ENCODE peak calls at places on chromosomes 16 and 17, in nine cellular contexts. One of them, this sample, is unnamed. For H3K36me3, the result is how much of the 10 kb centered on the place peaks cover.

GRCh38 chr17:41490022-41490421 is 312 bp upstream of the KRT36 start:
- DNase-seq in kidney: no peak
- DNase-seq in uterus: no peak
- DNase-seq in OCI-LY7: no peak
- DNase-seq in mucosa of descending colon: no peak
- DNase-seq in GM23248: no peak
- DNase-seq in IMR-90: no peak
- DNase-seq in CD8-positive, alpha-beta memory T cell: no peak
- DNase-seq in cardiac muscle cell: no peak
- DNase-seq in this sample: no peak

GRCh38 chr16:49617016-49617569 is 238.8 kb downstream of the ZNF423 start:
- DNase-seq in kidney: no peak
- DNase-seq in uterus: peak
- DNase-seq in OCI-LY7: no peak
- DNase-seq in mucosa of descending colon: no peak
- DNase-seq in GM23248: no peak
- DNase-seq in IMR-90: no peak
- DNase-seq in CD8-positive, alpha-beta memory T cell: no peak
- DNase-seq in cardiac muscle cell: no peak
- DNase-seq in this sample: no peak

GRCh38 chr17:74780443-74781238 is 4.5 kb upstream of the NAT9 start:
- DNase-seq in kidney: no peak
- DNase-seq in uterus: no peak
- DNase-seq in OCI-LY7: peak
- DNase-seq in mucosa of descending colon: no peak
- DNase-seq in GM23248: no peak
- DNase-seq in IMR-90: no peak
- DNase-seq in CD8-positive, alpha-beta memory T cell: peak
- DNase-seq in cardiac muscle cell: no peak
- DNase-seq in this sample: no peak

GRCh38 chr16:73064227-73064995 is 16.5 kb upstream of the ZFHX3 start:
- DNase-seq in kidney: peak
- DNase-seq in uterus: no peak
- DNase-seq in OCI-LY7: no peak
- DNase-seq in mucosa of descending colon: peak
- DNase-seq in GM23248: peak
- DNase-seq in IMR-90: peak
- DNase-seq in CD8-positive, alpha-beta memory T cell: no peak
- DNase-seq in cardiac muscle cell: peak
- DNase-seq in this sample: no peak

GRCh38 chr16:72753883-72754282 is 294.0 kb downstream of the ZFHX3 start:
- DNase-seq in kidney: no peak
- DNase-seq in uterus: no peak
- DNase-seq in OCI-LY7: no peak
- DNase-seq in mucosa of descending colon: no peak
- DNase-seq in GM23248: no peak
- DNase-seq in IMR-90: no peak
- DNase-seq in CD8-positive, alpha-beta memory T cell: no peak
- DNase-seq in cardiac muscle cell: peak
- DNase-seq in this sample: no peak

GRCh38 chr17:43006639-43007551 is at the start of gene IFI35:
- DNase-seq in kidney: peak
- DNase-seq in uterus: peak
- DNase-seq in OCI-LY7: peak
- DNase-seq in mucosa of descending colon: peak
- DNase-seq in GM23248: peak
- DNase-seq in IMR-90: peak
- DNase-seq in CD8-positive, alpha-beta memory T cell: peak
- DNase-seq in cardiac muscle cell: peak
- DNase-seq in this sample: peak

GRCh38 chr17:17098426-17099035 is 56.3 kb downstream of the MPRIP start:
- DNase-seq in kidney: no peak
- DNase-seq in uterus: peak
- DNase-seq in OCI-LY7: no peak
- DNase-seq in mucosa of descending colon: no peak
- DNase-seq in GM23248: peak
- DNase-seq in IMR-90: peak
- DNase-seq in CD8-positive, alpha-beta memory T cell: no peak
- DNase-seq in cardiac muscle cell: peak
- DNase-seq in this sample: no peak

GRCh38 chr17:59842901-59843652 is 49.7 kb downstream of the TUBD1 start:
- DNase-seq in kidney: peak
- DNase-seq in uterus: no peak
- DNase-seq in OCI-LY7: no peak
- DNase-seq in mucosa of descending colon: peak
- DNase-seq in GM23248: peak
- DNase-seq in IMR-90: peak
- DNase-seq in CD8-positive, alpha-beta memory T cell: peak
- DNase-seq in cardiac muscle cell: peak
- DNase-seq in this sample: peak

GRCh38 chr16:66278111-66278531 is 88.4 kb upstream of the CDH5 start:
- DNase-seq in kidney: no peak
- DNase-seq in uterus: no peak
- DNase-seq in OCI-LY7: no peak
- DNase-seq in mucosa of descending colon: no peak
- DNase-seq in GM23248: no peak
- DNase-seq in IMR-90: no peak
- DNase-seq in CD8-positive, alpha-beta memory T cell: no peak
- DNase-seq in cardiac muscle cell: no peak
- DNase-seq in this sample: no peak

GRCh38 chr16:30084816-30085159 is 6.9 kb downstream of the TBX6 start:
- DNase-seq in kidney: peak
- DNase-seq in uterus: peak
- DNase-seq in OCI-LY7: no peak
- DNase-seq in mucosa of descending colon: no peak
- DNase-seq in GM23248: no peak
- DNase-seq in IMR-90: no peak
- DNase-seq in CD8-positive, alpha-beta memory T cell: no peak
- DNase-seq in cardiac muscle cell: no peak
- DNase-seq in this sample: no peak
- H3K36me3 ChIP-seq in kidney: under half
- H3K36me3 ChIP-seq in uterus: under half
- H3K36me3 ChIP-seq in OCI-LY7: half or more
- H3K36me3 ChIP-seq in mucosa of descending colon: under half
- H3K36me3 ChIP-seq in GM23248: under half
- H3K36me3 ChIP-seq in IMR-90: half or more
- H3K36me3 ChIP-seq in CD8-positive, alpha-beta memory T cell: under half
- H3K36me3 ChIP-seq in cardiac muscle cell: under half
- H3K36me3 ChIP-seq in this sample: under half

GRCh38 chr17:78526231-78527025 is 50.8 kb downstream of the DNAH17 start:
- DNase-seq in kidney: peak
- DNase-seq in uterus: no peak
- DNase-seq in OCI-LY7: no peak
- DNase-seq in mucosa of descending colon: peak
- DNase-seq in GM23248: no peak
- DNase-seq in IMR-90: no peak
- DNase-seq in CD8-positive, alpha-beta memory T cell: no peak
- DNase-seq in cardiac muscle cell: no peak
- DNase-seq in this sample: no peak

GRCh38 chr17:78523939-78524655 is 53.1 kb downstream of the DNAH17 start:
- DNase-seq in kidney: peak
- DNase-seq in uterus: no peak
- DNase-seq in OCI-LY7: no peak
- DNase-seq in mucosa of descending colon: no peak
- DNase-seq in GM23248: no peak
- DNase-seq in IMR-90: no peak
- DNase-seq in CD8-positive, alpha-beta memory T cell: no peak
- DNase-seq in cardiac muscle cell: no peak
- DNase-seq in this sample: no peak

GRCh38 chr17:78524870-78525510 is 52.2 kb downstream of the DNAH17 start:
- DNase-seq in kidney: peak
- DNase-seq in uterus: no peak
- DNase-seq in OCI-LY7: no peak
- DNase-seq in mucosa of descending colon: no peak
- DNase-seq in GM23248: no peak
- DNase-seq in IMR-90: no peak
- DNase-seq in CD8-positive, alpha-beta memory T cell: no peak
- DNase-seq in cardiac muscle cell: no peak
- DNase-seq in this sample: no peak

GRCh38 chr17:78527345-78527744 is 49.9 kb downstream of the DNAH17 start:
- DNase-seq in kidney: no peak
- DNase-seq in uterus: no peak
- DNase-seq in OCI-LY7: no peak
- DNase-seq in mucosa of descending colon: no peak
- DNase-seq in GM23248: no peak
- DNase-seq in IMR-90: no peak
- DNase-seq in CD8-positive, alpha-beta memory T cell: no peak
- DNase-seq in cardiac muscle cell: no peak
- DNase-seq in this sample: no peak

GRCh38 chr17:78525511-78526160 is 51.6 kb downstream of the DNAH17 start:
- DNase-seq in kidney: peak
- DNase-seq in uterus: no peak
- DNase-seq in OCI-LY7: no peak
- DNase-seq in mucosa of descending colon: no peak
- DNase-seq in GM23248: no peak
- DNase-seq in IMR-90: no peak
- DNase-seq in CD8-positive, alpha-beta memory T cell: no peak
- DNase-seq in cardiac muscle cell: no peak
- DNase-seq in this sample: no peak
- H3K36me3 ChIP-seq in kidney: under half
- H3K36me3 ChIP-seq in uterus: under half
- H3K36me3 ChIP-seq in OCI-LY7: under half
- H3K36me3 ChIP-seq in mucosa of descending colon: under half
- H3K36me3 ChIP-seq in GM23248: under half
- H3K36me3 ChIP-seq in IMR-90: under half
- H3K36me3 ChIP-seq in CD8-positive, alpha-beta memory T cell: under half
- H3K36me3 ChIP-seq in cardiac muscle cell: under half
- H3K36me3 ChIP-seq in this sample: under half

GRCh38 chr16:2085669-2086068 is 37.9 kb downstream of the TSC2 start:
- DNase-seq in kidney: no peak
- DNase-seq in uterus: no peak
- DNase-seq in OCI-LY7: no peak
- DNase-seq in mucosa of descending colon: no peak
- DNase-seq in GM23248: peak
- DNase-seq in IMR-90: no peak
- DNase-seq in CD8-positive, alpha-beta memory T cell: no peak
- DNase-seq in cardiac muscle cell: no peak
- DNase-seq in this sample: no peak

GRCh38 chr16:2087426-2088191 is 39.8 kb downstream of the TSC2 start:
- DNase-seq in kidney: no peak
- DNase-seq in uterus: no peak
- DNase-seq in OCI-LY7: no peak
- DNase-seq in mucosa of descending colon: peak
- DNase-seq in GM23248: no peak
- DNase-seq in IMR-90: no peak
- DNase-seq in CD8-positive, alpha-beta memory T cell: no peak
- DNase-seq in cardiac muscle cell: no peak
- DNase-seq in this sample: no peak

GRCh38 chr16:2086812-2087425 is 39.1 kb downstream of the TSC2 start:
- DNase-seq in kidney: no peak
- DNase-seq in uterus: no peak
- DNase-seq in OCI-LY7: peak
- DNase-seq in mucosa of descending colon: no peak
- DNase-seq in GM23248: no peak
- DNase-seq in IMR-90: no peak
- DNase-seq in CD8-positive, alpha-beta memory T cell: no peak
- DNase-seq in cardiac muscle cell: no peak
- DNase-seq in this sample: no peak

GRCh38 chr16:2084688-2085625 is 37.2 kb downstream of the TSC2 start:
- DNase-seq in kidney: no peak
- DNase-seq in uterus: no peak
- DNase-seq in OCI-LY7: no peak
- DNase-seq in mucosa of descending colon: no peak
- DNase-seq in GM23248: no peak
- DNase-seq in IMR-90: no peak
- DNase-seq in CD8-positive, alpha-beta memory T cell: no peak
- DNase-seq in cardiac muscle cell: no peak
- DNase-seq in this sample: no peak

DNA sequence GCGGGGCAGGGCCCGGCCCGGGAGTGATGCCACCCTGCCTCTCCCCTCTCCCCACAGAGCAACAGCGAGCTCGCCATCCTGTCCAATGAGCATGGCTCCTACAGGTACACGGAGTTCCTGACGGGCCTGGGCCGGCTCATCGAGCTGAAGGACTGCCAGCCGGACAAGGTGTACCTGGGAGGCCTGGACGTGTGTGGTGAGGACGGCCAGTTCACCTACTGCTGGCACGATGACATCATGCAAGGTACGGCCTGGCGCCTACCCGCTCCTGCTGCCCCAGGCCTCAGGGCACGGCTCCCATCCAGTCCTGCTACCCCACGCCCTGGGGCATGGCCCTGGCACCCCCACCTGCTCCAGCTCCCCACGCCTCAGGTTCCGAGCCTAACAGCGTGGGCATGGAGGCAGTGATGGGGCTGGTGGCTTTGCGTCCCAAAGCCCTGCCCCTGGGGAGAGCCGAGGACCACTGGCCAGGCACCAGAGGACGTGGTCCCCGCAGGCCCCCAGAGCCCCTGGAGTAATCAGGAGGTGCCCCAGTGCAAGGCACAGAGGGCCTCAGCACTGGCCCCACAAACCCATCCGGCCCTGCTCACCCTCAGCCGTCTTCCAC is 38.5 kb downstream of the TSC2 start:
- DNase-seq in kidney: no peak
- DNase-seq in uterus: no peak
- DNase-seq in OCI-LY7: no peak
- DNase-seq in mucosa of descending colon: no peak
- DNase-seq in GM23248: no peak
- DNase-seq in IMR-90: no peak
- DNase-seq in CD8-positive, alpha-beta memory T cell: no peak
- DNase-seq in cardiac muscle cell: no peak
- DNase-seq in this sample: no peak
- H3K36me3 ChIP-seq in kidney: under half
- H3K36me3 ChIP-seq in uterus: under half
- H3K36me3 ChIP-seq in OCI-LY7: half or more
- H3K36me3 ChIP-seq in mucosa of descending colon: under half
- H3K36me3 ChIP-seq in GM23248: under half
- H3K36me3 ChIP-seq in IMR-90: half or more
- H3K36me3 ChIP-seq in CD8-positive, alpha-beta memory T cell: under half
- H3K36me3 ChIP-seq in cardiac muscle cell: under half
- H3K36me3 ChIP-seq in this sample: under half

GRCh38 chr16:29978081-29978480 is 4.4 kb downstream of the TAOK2 start:
- DNase-seq in kidney: no peak
- DNase-seq in uterus: no peak
- DNase-seq in OCI-LY7: no peak
- DNase-seq in mucosa of descending colon: no peak
- DNase-seq in GM23248: no peak
- DNase-seq in IMR-90: no peak
- DNase-seq in CD8-positive, alpha-beta memory T cell: no peak
- DNase-seq in cardiac muscle cell: no peak
- DNase-seq in this sample: no peak

GRCh38 chr16:29975134-29975538 is 1.5 kb downstream of the TAOK2 start:
- DNase-seq in kidney: no peak
- DNase-seq in uterus: no peak
- DNase-seq in OCI-LY7: no peak
- DNase-seq in mucosa of descending colon: no peak
- DNase-seq in GM23248: no peak
- DNase-seq in IMR-90: no peak
- DNase-seq in CD8-positive, alpha-beta memory T cell: no peak
- DNase-seq in cardiac muscle cell: no peak
- DNase-seq in this sample: no peak

GRCh38 chr16:29977063-29977462 is 3.4 kb downstream of the TAOK2 start:
- DNase-seq in kidney: no peak
- DNase-seq in uterus: no peak
- DNase-seq in OCI-LY7: no peak
- DNase-seq in mucosa of descending colon: no peak
- DNase-seq in GM23248: no peak
- DNase-seq in IMR-90: no peak
- DNase-seq in CD8-positive, alpha-beta memory T cell: no peak
- DNase-seq in cardiac muscle cell: no peak
- DNase-seq in this sample: no peak

GRCh38 chr16:29974291-29975133 is 844 bp downstream of the TAOK2 start:
- DNase-seq in kidney: no peak
- DNase-seq in uterus: peak
- DNase-seq in OCI-LY7: no peak
- DNase-seq in mucosa of descending colon: peak
- DNase-seq in GM23248: peak
- DNase-seq in IMR-90: peak
- DNase-seq in CD8-positive, alpha-beta memory T cell: no peak
- DNase-seq in cardiac muscle cell: peak
- DNase-seq in this sample: no peak

GRCh38 chr16:29975811-29976511 is 2.3 kb downstream of the TAOK2 start:
- DNase-seq in kidney: no peak
- DNase-seq in uterus: no peak
- DNase-seq in OCI-LY7: no peak
- DNase-seq in mucosa of descending colon: no peak
- DNase-seq in GM23248: peak
- DNase-seq in IMR-90: no peak
- DNase-seq in CD8-positive, alpha-beta memory T cell: no peak
- DNase-seq in cardiac muscle cell: peak
- DNase-seq in this sample: no peak
- H3K36me3 ChIP-seq in kidney: under half
- H3K36me3 ChIP-seq in uterus: under half
- H3K36me3 ChIP-seq in OCI-LY7: under half
- H3K36me3 ChIP-seq in mucosa of descending colon: under half
- H3K36me3 ChIP-seq in GM23248: under half
- H3K36me3 ChIP-seq in IMR-90: under half
- H3K36me3 ChIP-seq in CD8-positive, alpha-beta memory T cell: under half
- H3K36me3 ChIP-seq in cardiac muscle cell: under half
- H3K36me3 ChIP-seq in this sample: under half